ENCODE peak calls at places on chromosomes 2 and 18, in six cellular contexts. One of them, this sample, is unnamed.

GRCh38 chr2:130916438-130916705 is 79.7 kb downstream of the ARHGEF4 start:
- DNase-seq in astrocyte: no peak
- DNase-seq in breast epithelium: no peak
- DNase-seq in psoas muscle: no peak
- DNase-seq in mucosa of descending colon: no peak
- DNase-seq in uterus: no peak
- DNase-seq in this sample: no peak

GRCh38 chr2:112259509-112260294 is 4.9 kb upstream of the ZC3H8 start:
- DNase-seq in astrocyte: peak; percentile 44
- DNase-seq in breast epithelium: peak; percentile 84
- DNase-seq in psoas muscle: peak; percentile 89
- DNase-seq in mucosa of descending colon: peak; percentile 80
- DNase-seq in uterus: peak; percentile 85
- DNase-seq in this sample: peak; percentile 70

GRCh38 chr2:50491541-50492114 is 540.3 kb downstream of the NRXN1 start:
- DNase-seq in astrocyte: peak; percentile 17
- DNase-seq in breast epithelium: no peak
- DNase-seq in psoas muscle: no peak
- DNase-seq in mucosa of descending colon: no peak
- DNase-seq in uterus: no peak
- DNase-seq in this sample: peak; percentile 7

GRCh38 chr2:236166781-236167296 is 1.3 kb downstream of the GBX2 start:
- DNase-seq in astrocyte: no peak
- DNase-seq in breast epithelium: no peak
- DNase-seq in psoas muscle: no peak
- DNase-seq in mucosa of descending colon: no peak
- DNase-seq in uterus: no peak
- DNase-seq in this sample: no peak

GRCh38 chr2:3522851-3523481 is 3.6 kb upstream of the ADI1 start:
- DNase-seq in astrocyte: peak; percentile 57
- DNase-seq in breast epithelium: no peak
- DNase-seq in psoas muscle: no peak
- DNase-seq in mucosa of descending colon: no peak
- DNase-seq in uterus: peak; percentile 74
- DNase-seq in this sample: no peak

GRCh38 chr2:227617316-227618250 is at the start of gene SCYGR4:
- DNase-seq in astrocyte: no peak
- DNase-seq in breast epithelium: no peak
- DNase-seq in psoas muscle: no peak
- DNase-seq in mucosa of descending colon: no peak
- DNase-seq in uterus: no peak
- DNase-seq in this sample: peak; percentile 24

GRCh38 chr2:46325178-46325928 is 28.1 kb downstream of the EPAS1 start:
- DNase-seq in astrocyte: peak; percentile 80
- DNase-seq in breast epithelium: no peak
- DNase-seq in psoas muscle: no peak
- DNase-seq in mucosa of descending colon: no peak
- DNase-seq in uterus: no peak
- DNase-seq in this sample: peak; percentile 73

GRCh38 chr2:75146903-75147332 is 52.4 kb downstream of the TACR1 start:
- DNase-seq in astrocyte: peak; percentile 12
- DNase-seq in breast epithelium: no peak
- DNase-seq in psoas muscle: no peak
- DNase-seq in mucosa of descending colon: no peak
- DNase-seq in uterus: peak; percentile 44
- DNase-seq in this sample: no peak

GRCh38 chr2:98346259-98347236 is at the start of gene CNGA3:
- DNase-seq in astrocyte: peak; percentile 10
- DNase-seq in breast epithelium: no peak
- DNase-seq in psoas muscle: peak; percentile 45
- DNase-seq in mucosa of descending colon: peak; percentile 37
- DNase-seq in uterus: no peak
- DNase-seq in this sample: no peak

GRCh38 chr2:25314514-25315315 is 27.0 kb downstream of the DNMT3A start:
- DNase-seq in astrocyte: peak; percentile 38
- DNase-seq in breast epithelium: no peak
- DNase-seq in psoas muscle: peak; percentile 72
- DNase-seq in mucosa of descending colon: peak; percentile 64
- DNase-seq in uterus: peak; percentile 81
- DNase-seq in this sample: no peak

GRCh38 chr2:202084265-202084664 is 11.2 kb downstream of the KIAA2012 start:
- DNase-seq in astrocyte: peak; percentile 27
- DNase-seq in breast epithelium: no peak
- DNase-seq in psoas muscle: no peak
- DNase-seq in mucosa of descending colon: no peak
- DNase-seq in uterus: no peak
- DNase-seq in this sample: no peak

GRCh38 chr18:23684515-23685197 is 4.6 kb upstream of the LAMA3 start:
- DNase-seq in astrocyte: peak; percentile 31
- DNase-seq in breast epithelium: no peak
- DNase-seq in psoas muscle: no peak
- DNase-seq in mucosa of descending colon: no peak
- DNase-seq in uterus: peak; percentile 50
- DNase-seq in this sample: peak; percentile 81

GRCh38 chr18:25669741-25670140 is 317.8 kb upstream of the ZNF521 start:
- DNase-seq in astrocyte: no peak
- DNase-seq in breast epithelium: no peak
- DNase-seq in psoas muscle: no peak
- DNase-seq in mucosa of descending colon: no peak
- DNase-seq in uterus: no peak
- DNase-seq in this sample: peak; percentile 7

GRCh38 chr2:201118121-201118956 is 2.4 kb downstream of the CFLAR start:
- DNase-seq in astrocyte: peak; percentile 72
- DNase-seq in breast epithelium: peak; percentile 91
- DNase-seq in psoas muscle: peak; percentile 96
- DNase-seq in mucosa of descending colon: peak; percentile 90
- DNase-seq in uterus: peak; percentile 89
- DNase-seq in this sample: peak; percentile 89

GRCh38 chr18:11004294-11004693 is 145.1 kb downstream of the PIEZO2 start:
- DNase-seq in astrocyte: no peak
- DNase-seq in breast epithelium: no peak
- DNase-seq in psoas muscle: no peak
- DNase-seq in mucosa of descending colon: no peak
- DNase-seq in uterus: no peak
- DNase-seq in this sample: peak; percentile 22

GRCh38 chr2:239963646-239964205 is 61.4 kb downstream of the NDUFA10 start:
- DNase-seq in astrocyte: no peak
- DNase-seq in breast epithelium: no peak
- DNase-seq in psoas muscle: no peak
- DNase-seq in mucosa of descending colon: no peak
- DNase-seq in uterus: no peak
- DNase-seq in this sample: no peak

GRCh38 chr18:505483-506122 is 5.1 kb upstream of the COLEC12 start:
- DNase-seq in astrocyte: no peak
- DNase-seq in breast epithelium: no peak
- DNase-seq in psoas muscle: no peak
- DNase-seq in mucosa of descending colon: no peak
- DNase-seq in uterus: no peak
- DNase-seq in this sample: no peak

GRCh38 chr2:130913891-130914290 is 77.2 kb downstream of the ARHGEF4 start:
- DNase-seq in astrocyte: no peak
- DNase-seq in breast epithelium: no peak
- DNase-seq in psoas muscle: no peak
- DNase-seq in mucosa of descending colon: no peak
- DNase-seq in uterus: no peak
- DNase-seq in this sample: no peak

GRCh38 chr2:32558492-32558891 is 69.4 kb upstream of the TTC27 start:
- DNase-seq in astrocyte: no peak
- DNase-seq in breast epithelium: no peak
- DNase-seq in psoas muscle: no peak
- DNase-seq in mucosa of descending colon: no peak
- DNase-seq in uterus: no peak
- DNase-seq in this sample: no peak

GRCh38 chr2:187499941-187500532 is 52.0 kb upstream of the CALCRL start:
- DNase-seq in astrocyte: peak; percentile 19
- DNase-seq in breast epithelium: no peak
- DNase-seq in psoas muscle: peak; percentile 48
- DNase-seq in mucosa of descending colon: peak; percentile 42
- DNase-seq in uterus: peak; percentile 55
- DNase-seq in this sample: peak; percentile 82

GRCh38 chr18:33647365-33647764 is 69.3 kb downstream of the ASXL3 start:
- DNase-seq in astrocyte: no peak
- DNase-seq in breast epithelium: no peak
- DNase-seq in psoas muscle: no peak
- DNase-seq in mucosa of descending colon: no peak
- DNase-seq in uterus: no peak
- DNase-seq in this sample: no peak

GRCh38 chr18:28559511-28559910 is 382.6 kb upstream of the CDH2 start:
- DNase-seq in astrocyte: no peak
- DNase-seq in breast epithelium: no peak
- DNase-seq in psoas muscle: no peak
- DNase-seq in mucosa of descending colon: no peak
- DNase-seq in uterus: no peak
- DNase-seq in this sample: no peak

GRCh38 chr18:59266459-59266858 is 6.8 kb downstream of the RAX start:
- DNase-seq in astrocyte: no peak
- DNase-seq in breast epithelium: no peak
- DNase-seq in psoas muscle: no peak
- DNase-seq in mucosa of descending colon: no peak
- DNase-seq in uterus: no peak
- DNase-seq in this sample: no peak

GRCh38 chr2:109369671-109370191 is 240.7 kb downstream of the SH3RF3 start:
- DNase-seq in astrocyte: no peak
- DNase-seq in breast epithelium: no peak
- DNase-seq in psoas muscle: no peak
- DNase-seq in mucosa of descending colon: no peak
- DNase-seq in uterus: peak; percentile 7
- DNase-seq in this sample: no peak

GRCh38 chr2:205934443-205934842 is 151.5 kb downstream of the INO80D start:
- DNase-seq in astrocyte: no peak
- DNase-seq in breast epithelium: no peak
- DNase-seq in psoas muscle: no peak
- DNase-seq in mucosa of descending colon: no peak
- DNase-seq in uterus: no peak
- DNase-seq in this sample: no peak

GRCh38 chr2:41414486-41415230 is 633.2 kb upstream of the PKDCC start:
- DNase-seq in astrocyte: no peak
- DNase-seq in breast epithelium: no peak
- DNase-seq in psoas muscle: no peak
- DNase-seq in mucosa of descending colon: no peak
- DNase-seq in uterus: no peak
- DNase-seq in this sample: peak; percentile 48

GRCh38 chr18:75161629-75162028 is 47.3 kb downstream of the PTGR3 start:
- DNase-seq in astrocyte: peak; percentile 6
- DNase-seq in breast epithelium: no peak
- DNase-seq in psoas muscle: peak; percentile 63
- DNase-seq in mucosa of descending colon: peak; percentile 66
- DNase-seq in uterus: no peak
- DNase-seq in this sample: no peak
- H3K4me3 ChIP-seq in astrocyte: no peak overlapping the region
- H3K4me3 ChIP-seq in breast epithelium: peak overlapping the region; percentile 41
- H3K4me3 ChIP-seq in psoas muscle: peak overlapping the region; percentile 61
- H3K4me3 ChIP-seq in mucosa of descending colon: no peak overlapping the region
- H3K4me3 ChIP-seq in uterus: no peak overlapping the region
- H3K4me3 ChIP-seq in this sample: peak overlapping the region; percentile 60

DNA sequence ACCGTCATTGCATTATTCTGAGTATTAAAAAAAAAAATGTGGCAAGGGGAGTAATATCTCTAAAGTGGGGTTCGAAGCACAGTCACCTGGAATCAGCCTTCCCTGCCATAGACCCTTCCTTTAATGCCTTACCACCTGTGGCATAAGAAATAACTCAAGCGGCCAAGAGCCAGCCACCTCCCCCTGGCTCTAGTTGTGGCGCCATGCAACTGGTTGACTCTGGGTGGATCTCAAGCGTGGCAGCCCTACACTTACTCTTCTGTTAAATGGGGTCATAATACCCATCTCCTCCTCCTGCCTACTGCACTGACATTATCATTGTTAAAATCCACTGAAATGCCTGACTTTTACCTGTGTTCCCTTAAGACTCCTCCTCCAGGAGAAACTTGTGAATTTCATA is 175.8 kb downstream of the SMAD7 start:
- DNase-seq in astrocyte: no peak
- DNase-seq in breast epithelium: no peak
- DNase-seq in psoas muscle: peak; percentile 26
- DNase-seq in mucosa of descending colon: no peak
- DNase-seq in uterus: no peak
- DNase-seq in this sample: no peak
- H3K36me3 ChIP-seq in astrocyte: peaks cover 3% of the 10 kb centered on the region
- H3K36me3 ChIP-seq in breast epithelium: no peaks in the 10 kb centered on the region
- H3K36me3 ChIP-seq in psoas muscle: no peaks in the 10 kb centered on the region
- H3K36me3 ChIP-seq in mucosa of descending colon: no peaks in the 10 kb centered on the region
- H3K36me3 ChIP-seq in uterus: no peaks in the 10 kb centered on the region
- H3K36me3 ChIP-seq in this sample: peaks cover 3% of the 10 kb centered on the region

DNA sequence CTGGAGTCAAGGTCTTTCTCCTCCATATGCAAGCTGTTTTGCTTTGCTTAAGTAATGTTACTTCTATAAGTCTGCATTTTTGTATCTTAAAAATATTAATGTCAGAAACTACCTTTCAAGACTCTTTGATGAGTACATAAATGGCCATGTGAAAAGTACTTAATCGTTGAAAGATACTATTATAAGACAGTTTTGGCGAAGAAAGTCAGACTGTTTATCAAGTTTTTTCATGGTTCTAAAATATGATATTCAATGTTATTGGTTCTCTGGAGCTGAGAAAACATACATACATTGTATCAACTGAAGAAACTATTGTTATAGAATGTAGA is 25.1 kb downstream of the FBXO48 start:
- DNase-seq in astrocyte: no peak
- DNase-seq in breast epithelium: no peak
- DNase-seq in psoas muscle: no peak
- DNase-seq in mucosa of descending colon: no peak
- DNase-seq in uterus: no peak
- DNase-seq in this sample: no peak
- TF ChIP-seq CTCF in astrocyte: no peak
- TF ChIP-seq CTCF in breast epithelium: no peak
- TF ChIP-seq CTCF in psoas muscle: no peak
- TF ChIP-seq CTCF in mucosa of descending colon: no peak
- TF ChIP-seq CTCF in uterus: no peak
- TF ChIP-seq CTCF in this sample: no peak

GRCh38 chr2:176140130-176140519 is 10.6 kb downstream of the HOXD8 start:
- DNase-seq in astrocyte: no peak
- DNase-seq in breast epithelium: no peak
- DNase-seq in psoas muscle: no peak
- DNase-seq in mucosa of descending colon: peak; percentile 38
- DNase-seq in uterus: peak; percentile 77
- DNase-seq in this sample: no peak
- H3K4me3 ChIP-seq in astrocyte: peak overlapping the region; percentile 45
- H3K4me3 ChIP-seq in breast epithelium: peak overlapping the region; percentile 71
- H3K4me3 ChIP-seq in psoas muscle: peak overlapping the region; percentile 89
- H3K4me3 ChIP-seq in mucosa of descending colon: no peak overlapping the region
- H3K4me3 ChIP-seq in uterus: peak overlapping the region; percentile 72
- H3K4me3 ChIP-seq in this sample: peak overlapping the region; percentile 17

GRCh38 chr18:8963876-8964275 is 138.6 kb upstream of the NDUFV2 start:
- DNase-seq in astrocyte: peak; percentile 60
- DNase-seq in breast epithelium: no peak
- DNase-seq in psoas muscle: no peak
- DNase-seq in mucosa of descending colon: no peak
- DNase-seq in uterus: no peak
- DNase-seq in this sample: no peak
- H3K36me3 ChIP-seq in astrocyte: no peaks in the 10 kb centered on the region
- H3K36me3 ChIP-seq in breast epithelium: no peaks in the 10 kb centered on the region
- H3K36me3 ChIP-seq in psoas muscle: no peaks in the 10 kb centered on the region
- H3K36me3 ChIP-seq in mucosa of descending colon: no peaks in the 10 kb centered on the region
- H3K36me3 ChIP-seq in uterus: no peaks in the 10 kb centered on the region
- H3K36me3 ChIP-seq in this sample: no peaks in the 10 kb centered on the region